ENCODE peak calls at places on chromosome 16, in ten cellular contexts. R, Q, K, V, F, D, G, W, S and P are unnamed samples.

GRCh38 chr16:50776042-50776441 is 34.2 kb downstream of the CYLD start:
- DNase-seq in R (no peak), Q (no peak), K (no peak), V (no peak), F (no peak), D (no peak), G (no peak), W (no peak), S (no peak), P (no peak)

GRCh38 chr16:30662449-30662848 is 4.2 kb downstream of the FBRS start:
- DNase-seq in R (no peak), Q (no peak), K (no peak), V (peak; percentile 45), F (no peak), D (no peak), G (no peak), W (no peak), S (no peak), P (no peak)

GRCh38 chr16:78775161-78775561 is 675.7 kb downstream of the WWOX start:
- DNase-seq in R (no peak), Q (no peak), K (no peak), V (no peak), F (no peak), D (no peak), G (no peak), W (no peak), S (no peak), P (no peak)

GRCh38 chr16:82049484-82049883 is 14.4 kb downstream of the HSD17B2 start:
- DNase-seq in R (no peak), Q (no peak), K (no peak), V (no peak), F (no peak), D (no peak), G (no peak), W (no peak), S (no peak), P (no peak)

GRCh38 chr16:20878682-20879147 is 21.4 kb downstream of the DCUN1D3 start:
- DNase-seq in R (no peak), Q (no peak), K (no peak), V (no peak), F (no peak), D (no peak), G (no peak), W (no peak), S (no peak), P (no peak)

GRCh38 chr16:71927383-71927782 is 32.1 kb downstream of the IST1 start:
- DNase-seq in R (peak; percentile 52), Q (no peak), K (peak; percentile 53), V (peak; percentile 53), F (peak; percentile 84), D (peak; percentile 77), G (peak; percentile 63), W (peak; percentile 35), S (peak; percentile 90), P (peak; percentile 63)

GRCh38 chr16:67857547-67858233 is 10.2 kb upstream of the CENPT start:
- DNase-seq in R (peak; percentile 76), Q (peak; percentile 96), K (peak; percentile 83), V (no peak), F (peak; percentile 95), D (peak; percentile 96), G (peak; percentile 48), W (peak; percentile 91), S (peak; percentile 92), P (no peak)

GRCh38 chr16:58331024-58331707 is 36.3 kb upstream of the PRSS54 start:
- DNase-seq in R (no peak), Q (no peak), K (no peak), V (no peak), F (no peak), D (no peak), G (no peak), W (no peak), S (no peak), P (no peak)

GRCh38 chr16:27500801-27501200 is 48.9 kb downstream of the GTF3C1 start:
- DNase-seq in R (no peak), Q (no peak), K (no peak), V (no peak), F (no peak), D (no peak), G (no peak), W (no peak), S (no peak), P (peak; percentile 12)

GRCh38 chr16:75138636-75139035 is 9.7 kb upstream of the ZFP1 start:
- DNase-seq in R (no peak), Q (no peak), K (no peak), V (no peak), F (no peak), D (peak; percentile 27), G (no peak), W (no peak), S (no peak), P (no peak)

GRCh38 chr16:19883296-19883951 is 1.2 kb downstream of the GPRC5B start:
- DNase-seq in R (peak; percentile 44), Q (no peak), K (peak; percentile 48), V (peak; percentile 71), F (no peak), D (peak; percentile 39), G (no peak), W (peak; percentile 41), S (peak; percentile 25), P (no peak)

DNA sequence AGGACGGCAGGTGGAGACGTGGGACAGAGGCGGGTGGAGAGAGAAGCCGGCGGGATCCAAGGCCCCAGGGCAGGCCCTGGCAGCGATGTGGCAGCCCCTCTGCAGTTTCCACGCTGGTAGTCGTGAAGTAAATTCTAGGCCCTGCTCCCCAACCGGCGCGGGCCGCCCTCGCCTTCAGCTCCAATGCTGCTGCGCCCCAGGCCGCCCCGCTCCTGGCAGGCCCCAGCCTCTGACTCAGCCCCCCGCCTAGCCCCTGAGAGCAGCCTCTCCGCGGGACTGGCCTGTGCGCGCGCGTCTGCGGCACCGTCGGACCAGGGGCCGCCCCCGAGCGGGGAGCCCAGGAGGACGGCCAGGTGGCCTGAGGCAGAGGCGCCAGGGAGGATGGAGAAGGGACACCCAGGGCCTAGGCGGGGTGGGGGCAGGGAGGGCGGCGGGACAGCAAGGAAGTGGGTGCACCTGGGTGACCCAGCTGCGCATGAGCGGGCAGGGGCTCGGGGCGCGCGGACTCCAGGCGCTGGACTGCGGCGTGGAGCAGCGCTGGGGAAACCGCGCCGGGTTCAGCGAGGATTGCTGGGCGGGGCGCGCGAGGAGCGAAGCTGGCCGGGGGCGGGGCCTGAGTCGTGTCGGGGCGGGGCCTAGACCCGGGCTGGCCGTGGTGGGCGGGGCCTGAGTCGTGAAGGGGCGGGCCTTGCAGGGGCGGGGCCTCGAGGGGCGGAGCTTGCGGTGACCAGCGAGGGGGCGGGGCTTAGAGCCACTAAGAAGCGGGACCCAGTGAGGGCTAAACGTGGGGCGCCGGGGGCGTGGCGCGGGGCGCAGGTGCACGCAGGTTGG is 29.6 kb downstream of the ZNF778 start:
- DNase-seq in R (peak; percentile 86), Q (peak; percentile 82), K (peak; percentile 88), V (peak; percentile 96), F (peak; percentile 78), D (peak; percentile 55), G (peak; percentile 65), W (peak; percentile 82), S (peak; percentile 79), P (no peak)
- H3K4me3 ChIP-seq in R (peak overlapping the region; percentile 28), Q (peak overlapping the region; percentile 53), K (peak overlapping the region; percentile 63), V (peak overlapping the region; percentile 34), F (peak overlapping the region; percentile 73), D (peak overlapping the region; percentile 48), G (peak overlapping the region; percentile 57), W (no peak overlapping the region), S (peak overlapping the region; percentile 61), P (peak overlapping the region; percentile 58)

GRCh38 chr16:56671706-56672105 is 2.1 kb downstream of the MT1H start:
- DNase-seq in R (no peak), Q (no peak), K (no peak), V (no peak), F (peak; percentile 35), D (no peak), G (no peak), W (no peak), S (peak; percentile 44), P (no peak)

GRCh38 chr16:56672761-56673536 is 3.3 kb downstream of the MT1H start:
- DNase-seq in R (no peak), Q (no peak), K (no peak), V (no peak), F (peak; percentile 56), D (no peak), G (no peak), W (no peak), S (peak; percentile 56), P (no peak)

GRCh38 chr16:56669005-56669839 is at the start of gene MT1H:
- DNase-seq in R (no peak), Q (no peak), K (no peak), V (no peak), F (no peak), D (no peak), G (no peak), W (no peak), S (no peak), P (no peak)

GRCh38 chr16:56669840-56670639 is 426 bp downstream of the MT1H start:
- DNase-seq in R (no peak), Q (no peak), K (no peak), V (no peak), F (no peak), D (no peak), G (no peak), W (no peak), S (no peak), P (no peak)

DNA sequence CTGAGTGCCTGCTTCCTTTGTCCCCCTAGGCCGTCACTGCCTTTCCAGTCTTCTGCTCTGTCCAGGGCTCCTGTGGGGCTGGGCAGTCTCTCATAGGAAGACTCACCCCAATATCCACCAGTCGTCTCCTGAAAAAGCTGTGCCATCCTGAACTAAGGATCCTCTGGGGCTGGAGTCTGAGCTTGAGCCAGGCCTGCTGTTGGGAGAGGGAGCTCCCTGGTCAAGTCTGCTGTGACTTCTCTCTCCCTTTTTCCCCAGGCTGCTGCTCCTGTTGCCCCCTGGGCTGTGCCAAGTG is 973 bp downstream of the MT1H start:
- DNase-seq in R (no peak), Q (no peak), K (no peak), V (no peak), F (no peak), D (no peak), G (no peak), W (no peak), S (no peak), P (no peak)
- H3K4me3 ChIP-seq in R (no peak overlapping the region), Q (no peak overlapping the region), K (no peak overlapping the region), V (no peak overlapping the region), F (no peak overlapping the region), D (no peak overlapping the region), G (no peak overlapping the region), W (no peak overlapping the region), S (no peak overlapping the region), P (no peak overlapping the region)

GRCh38 chr16:1007284-1007850 is 25.8 kb downstream of the SOX8 start:
- DNase-seq in R (no peak), Q (peak; percentile 58), K (no peak), V (no peak), F (no peak), D (no peak), G (no peak), W (no peak), S (no peak), P (no peak)
- H3K4me3 ChIP-seq in R (no peak overlapping the region), Q (no peak overlapping the region), K (no peak overlapping the region), V (no peak overlapping the region), F (no peak overlapping the region), D (no peak overlapping the region), G (no peak overlapping the region), W (no peak overlapping the region), S (no peak overlapping the region), P (no peak overlapping the region)

DNA sequence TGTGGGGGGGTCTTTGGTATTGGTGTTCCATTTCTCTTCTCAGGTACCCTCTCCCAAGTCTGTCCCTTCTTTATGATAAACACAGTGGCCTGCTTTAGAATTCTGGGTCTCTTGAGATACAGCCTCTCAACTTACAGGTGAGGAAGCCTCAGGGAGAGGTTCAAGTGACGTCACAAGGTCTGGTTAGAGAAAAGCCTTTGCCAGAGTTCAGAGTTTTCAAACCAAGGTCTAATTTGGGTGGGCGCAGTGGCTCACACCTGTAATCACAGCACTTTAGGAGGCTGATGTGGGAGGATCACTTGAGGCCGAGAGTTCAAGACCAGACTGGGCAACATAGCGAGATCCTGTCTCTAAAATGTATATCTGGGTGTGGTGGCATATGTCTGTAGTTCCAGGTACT is 2.1 kb downstream of the IRF8 start:
- DNase-seq in R (no peak), Q (no peak), K (no peak), V (no peak), F (no peak), D (no peak), G (no peak), W (no peak), S (no peak), P (no peak)
- H3K4me3 ChIP-seq in R (no peak overlapping the region), Q (no peak overlapping the region), K (no peak overlapping the region), V (no peak overlapping the region), F (no peak overlapping the region), D (no peak overlapping the region), G (no peak overlapping the region), W (no peak overlapping the region), S (no peak overlapping the region), P (no peak overlapping the region)